ENCODE peak calls at places on chromosome 16, in four cellular contexts. S is neural progenitor cell, L is AG04449, V is colonic mucosa. K is an unnamed sample.

GRCh38 chr16:79651363-79651762 is 50.8 kb upstream of the MAF start:
- DNase-seq in S (no peak), L (no peak), V (peak; percentile 52), K (no peak)

GRCh38 chr16:70160821-70161220 is 12.8 kb upstream of the CLEC18C start:
- DNase-seq in S (no peak), L (no peak), V (no peak), K (peak; percentile 17)

GRCh38 chr16:29192329-29193247 is 207.7 kb downstream of the LAT start:
- DNase-seq in V (no peak), L (no peak), S (no peak), K (no peak)

GRCh38 chr16:750454-750853 is 9.7 kb upstream of the CIAO3 start:
- DNase-seq in S (no peak), V (no peak), L (no peak), K (no peak)

GRCh38 chr16:18809165-18809564 is 7.8 kb upstream of the ARL6IP1 start:
- DNase-seq in L (no peak), V (no peak), S (no peak), K (no peak)

GRCh38 chr16:31167315-31167714 is 12.6 kb upstream of the FUS start:
- DNase-seq in V (no peak), L (no peak), S (no peak), K (no peak)

GRCh38 chr16:54346046-54346445 is 59.5 kb upstream of the IRX3 start:
- DNase-seq in L (no peak), S (no peak), V (no peak), K (no peak)

GRCh38 chr16:12679660-12680272 is 123.9 kb downstream of the CPPED1 start:
- DNase-seq in S (no peak), V (no peak), L (no peak), K (no peak)

GRCh38 chr16:28218109-28218508 is 6.3 kb upstream of the XPO6 start:
- DNase-seq in V (peak; percentile 35), S (peak; percentile 31), L (no peak), K (peak; percentile 67)

GRCh38 chr16:57514891-57515600 is 21.3 kb downstream of the CCDC102A start:
- DNase-seq in L (no peak), V (no peak), S (no peak), K (no peak)

GRCh38 chr16:70349783-70350182 is 3.1 kb downstream of the DDX19A start:
- DNase-seq in S (no peak), L (no peak), V (no peak), K (no peak)

GRCh38 chr16:72349719-72350118 is 177.8 kb upstream of the PMFBP1 start:
- DNase-seq in S (no peak), V (no peak), L (no peak), K (no peak)

GRCh38 chr16:30654856-30655255 is 3.4 kb upstream of the FBRS start:
- DNase-seq in L (no peak), V (no peak), S (no peak), K (no peak)

GRCh38 chr16:1342526-1343427 is 8.9 kb downstream of the TSR3 start:
- DNase-seq in L (no peak), S (peak; percentile 99), V (peak; percentile 99), K (peak; percentile 100)

GRCh38 chr16:642189-643049 is 791 bp downstream of the MCRIP2 start:
- DNase-seq in V (peak; percentile 81), S (peak; percentile 54), L (no peak), K (peak; percentile 74)

GRCh38 chr16:84286568-84287220 is 8.0 kb upstream of the WFDC1 start:
- DNase-seq in V (peak; percentile 35), L (no peak), S (no peak), K (no peak)

GRCh38 chr16:87043273-87044030 is 273.7 kb downstream of the C16orf95 start:
- DNase-seq in V (no peak), S (no peak), L (no peak), K (no peak)

GRCh38 chr16:87041286-87041685 is 275.9 kb downstream of the C16orf95 start:
- DNase-seq in L (no peak), S (no peak), V (no peak), K (no peak)

GRCh38 chr16:87044031-87044380 is 273.2 kb downstream of the C16orf95 start:
- DNase-seq in V (no peak), L (no peak), S (no peak), K (no peak)

GRCh38 chr16:87041732-87042131 is 275.5 kb downstream of the C16orf95 start:
- DNase-seq in V (no peak), S (no peak), L (no peak), K (no peak)

DNA sequence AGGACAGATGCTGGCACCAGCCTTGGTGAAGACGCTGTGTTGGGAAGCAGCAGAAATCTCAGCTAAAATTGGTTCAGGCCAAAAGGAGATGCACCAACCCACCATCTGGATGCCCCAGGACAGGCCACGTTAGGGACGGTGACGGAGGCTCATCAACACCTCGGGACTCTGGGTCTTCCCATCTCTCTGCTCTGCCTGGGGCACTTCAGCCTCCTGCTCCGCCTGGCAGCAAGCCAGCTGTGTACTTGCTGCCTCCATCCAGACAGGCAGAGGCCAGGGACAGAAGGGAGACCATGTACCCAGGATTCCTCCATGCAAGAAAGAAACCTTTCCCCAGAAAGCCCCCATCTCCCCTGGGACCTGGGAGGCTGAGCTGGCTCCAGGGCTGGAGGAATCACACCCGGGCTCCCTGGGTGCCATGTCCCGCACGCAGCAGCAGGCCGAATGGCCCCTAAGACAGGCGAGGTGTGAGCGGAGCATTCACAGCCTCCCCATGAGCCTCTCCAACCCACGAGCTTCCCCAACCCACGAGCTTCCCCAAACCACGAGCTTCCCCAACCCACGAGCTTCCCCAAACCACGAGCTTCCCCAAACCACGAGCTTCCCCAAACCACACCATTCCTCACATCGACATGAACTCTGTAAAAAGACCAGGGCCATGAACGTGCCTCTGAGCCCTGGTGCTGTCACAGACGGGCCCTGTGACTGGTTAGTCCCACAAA is 274.5 kb downstream of the C16orf95 start:
- DNase-seq in L (no peak), S (no peak), V (no peak), K (no peak)
- TF ChIP-seq CTCF in L (no peak), S (no peak), V (no peak), K (no peak)

GRCh38 chr16:15457958-15458357 is 23.6 kb downstream of the BMERB1 start:
- DNase-seq in L (no peak), V (no peak), S (no peak), K (no peak)
- TF ChIP-seq CTCF in L (no peak), V (no peak), S (no peak), K (no peak)

DNA sequence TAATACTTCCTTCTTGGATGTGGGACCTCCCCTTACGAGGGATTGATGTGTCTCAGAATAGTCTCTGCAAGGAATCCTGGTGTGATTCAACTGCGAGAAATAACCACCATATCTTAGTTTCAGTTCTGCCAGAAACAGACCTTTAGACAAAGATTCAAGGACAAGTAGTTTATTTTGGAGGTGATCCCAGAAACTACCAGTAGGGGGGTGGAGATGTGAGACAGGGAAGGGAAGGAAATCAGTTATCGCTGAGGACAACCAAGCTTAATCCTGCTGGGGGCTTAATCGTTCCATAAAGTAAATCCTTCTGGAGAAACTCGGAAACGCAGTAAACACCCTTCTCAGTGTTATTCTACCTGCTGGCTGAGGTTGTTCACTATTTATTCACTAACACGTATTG is 5.0 kb upstream of the SDR42E1 start:
- DNase-seq in V (peak; percentile 54), L (no peak), S (no peak), K (no peak)
- TF ChIP-seq CTCF in V (peak; percentile 31), L (no peak), S (peak; percentile 51), K (no peak)

DNA sequence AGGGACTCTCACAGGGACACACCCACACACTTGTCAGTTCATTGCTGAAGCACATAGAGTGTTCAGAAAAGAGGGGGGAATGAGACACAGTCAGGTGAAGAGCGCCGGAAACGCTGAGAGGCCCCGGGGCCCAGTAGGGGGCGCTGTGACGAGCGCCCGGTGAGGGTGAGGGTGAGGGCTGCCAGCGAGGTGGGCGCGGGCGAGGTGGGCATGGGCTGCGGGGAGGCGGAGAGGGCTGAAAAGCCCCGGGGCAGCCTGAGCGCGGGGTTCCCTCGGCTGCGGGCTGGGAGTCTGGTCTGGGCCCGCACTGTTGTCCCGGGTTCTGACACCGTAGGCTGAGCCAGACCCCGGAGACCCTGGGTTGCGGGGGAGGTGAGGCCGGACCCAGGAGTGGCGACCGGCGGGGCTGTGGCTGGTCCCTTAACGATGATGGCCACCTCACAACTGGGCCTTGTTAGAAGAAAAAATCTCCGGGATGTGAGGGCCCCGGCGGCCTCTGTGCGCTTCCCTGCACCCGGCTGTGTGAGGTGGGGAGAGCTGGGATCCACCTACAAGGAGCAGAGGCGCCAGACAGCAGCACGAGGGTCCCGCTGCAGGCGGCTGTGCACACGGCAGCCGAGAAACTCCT is 91.4 kb downstream of the C16orf78 start:
- DNase-seq in V (peak; percentile 15), L (no peak), S (peak; percentile 75), K (peak; percentile 65)
- TF ChIP-seq CTCF in V (peak; percentile 17), L (peak; percentile 18), S (peak; percentile 93), K (no peak)

DNA sequence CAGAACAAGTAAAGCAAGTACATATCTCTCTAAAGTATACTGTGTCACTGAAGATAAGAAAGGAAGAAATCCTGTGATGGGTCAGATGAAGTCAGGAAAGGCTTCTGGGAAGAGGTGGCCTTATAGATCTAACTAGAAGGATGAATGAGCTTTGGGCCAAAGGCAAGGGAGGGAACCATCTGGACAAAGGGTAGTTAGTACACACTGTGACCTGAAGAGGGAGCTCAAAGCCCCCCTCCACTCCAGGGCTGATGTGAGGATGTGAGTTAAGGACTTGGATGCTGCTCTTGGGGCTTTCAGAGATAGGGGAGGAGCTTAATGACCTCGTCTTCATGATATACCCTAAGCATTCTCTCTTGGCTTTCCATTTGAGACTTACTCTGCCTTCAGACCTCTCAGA is 185.3 kb upstream of the CACNG3 start:
- DNase-seq in V (no peak), S (peak; percentile 81), L (no peak), K (peak; percentile 64)
- TF ChIP-seq CTCF in V (peak; percentile 40), S (peak; percentile 81), L (peak; percentile 12), K (peak; percentile 59)

DNA sequence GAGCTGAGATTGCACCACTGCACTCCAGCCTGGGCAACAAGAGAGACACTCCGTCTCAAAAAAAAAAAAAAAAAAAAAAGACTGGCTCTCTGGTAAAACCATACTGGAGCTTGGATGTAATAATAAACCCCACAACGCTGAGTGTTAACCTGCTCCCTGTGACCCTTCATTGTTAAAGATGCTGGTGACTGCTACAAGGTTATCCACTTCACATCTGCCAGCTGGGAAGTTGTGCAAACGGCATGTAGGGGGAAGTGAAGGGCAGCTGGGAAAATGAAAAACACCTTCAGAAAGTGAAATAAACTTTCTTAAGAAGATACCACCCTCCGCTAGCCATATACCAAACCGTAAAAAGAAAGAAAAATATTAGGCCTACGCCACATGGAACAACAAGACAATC is 131.0 kb upstream of the NUDT7 start:
- DNase-seq in V (no peak), L (no peak), S (no peak), K (no peak)
- TF ChIP-seq CTCF in V (no peak), L (no peak), S (no peak), K (no peak)

GRCh38 chr16:67915831-67916723 is 15.6 kb downstream of the CTRL start:
- DNase-seq in L (no peak), S (no peak), V (no peak), K (no peak)

GRCh38 chr16:67909056-67909742 is 16.1 kb downstream of the PSKH1 start:
- DNase-seq in S (no peak), V (no peak), L (no peak), K (no peak)

GRCh38 chr16:67907397-67907796 is 14.3 kb downstream of the PSKH1 start:
- DNase-seq in V (no peak), S (no peak), L (no peak), K (no peak)

GRCh38 chr16:67914758-67915622 is 16.7 kb downstream of the CTRL start:
- DNase-seq in L (no peak), V (no peak), S (no peak), K (no peak)

GRCh38 chr16:67910162-67910561 is 17.1 kb downstream of the PSKH1 start:
- DNase-seq in S (no peak), V (no peak), L (peak; percentile 19), K (no peak)
- TF ChIP-seq CTCF in S (no peak), V (no peak), L (no peak), K (no peak)

K was measured in GM13976.